ENCODE peak calls at places on chromosomes 6 and 20, in seven cellular contexts. Z, Y, E, F, U, L and C are unnamed samples.
A peak's percentile ranks its signal among the peaks of the same experiment; 100 is the strongest.

GRCh38 chr6:160462551-160463109 is 114.5 kb downstream of the SLC22A3 start:
- DNase-seq in Z (no peak), Y (peak; percentile 77), E (no peak), F (peak; percentile 39), U (no peak), L (no peak), C (peak; percentile 76)

GRCh38 chr6:106005954-106006353 is 80.2 kb upstream of the PRDM1 start:
- DNase-seq in Z (no peak), Y (no peak), E (no peak), F (no peak), U (no peak), L (no peak), C (no peak)

GRCh38 chr20:15396900-15397299 is 1059.5 kb upstream of the FLRT3 start:
- DNase-seq in Z (no peak), Y (no peak), E (no peak), F (no peak), U (no peak), L (no peak), C (no peak)

GRCh38 chr6:158023597-158023939 is 41.9 kb downstream of the SYNJ2 start:
- DNase-seq in Z (no peak), Y (no peak), E (no peak), F (no peak), U (no peak), L (no peak), C (no peak)

GRCh38 chr6:81762132-81762531 is 9.7 kb upstream of the TENT5A start:
- DNase-seq in Z (no peak), Y (peak; percentile 20), E (no peak), F (no peak), U (no peak), L (no peak), C (no peak)

GRCh38 chr6:43129434-43130194 is 41.5 kb upstream of the SRF start:
- DNase-seq in Z (no peak), Y (no peak), E (peak; percentile 12), F (no peak), U (no peak), L (peak; percentile 32), C (peak; percentile 65)

GRCh38 chr6:39476151-39476550 is 153.6 kb upstream of the KCNK16 start:
- DNase-seq in Z (no peak), Y (no peak), E (no peak), F (no peak), U (no peak), L (no peak), C (no peak)

GRCh38 chr6:40506956-40507355 is 80.2 kb downstream of the LRFN2 start:
- DNase-seq in Z (no peak), Y (no peak), E (no peak), F (no peak), U (no peak), L (peak; percentile 37), C (no peak)

GRCh38 chr6:56475736-56476457 is 166.8 kb downstream of the DST start:
- DNase-seq in Z (no peak), Y (no peak), E (peak; percentile 37), F (no peak), U (no peak), L (peak; percentile 77), C (no peak)

GRCh38 chr6:38110407-38111025 is 291.0 kb downstream of the ZFAND3 start:
- DNase-seq in Z (no peak), Y (no peak), E (peak; percentile 86), F (no peak), U (no peak), L (peak; percentile 83), C (no peak)

GRCh38 chr6:90187437-90188049 is 109.1 kb downstream of the BACH2 start:
- DNase-seq in Z (no peak), Y (no peak), E (no peak), F (no peak), U (no peak), L (no peak), C (no peak)

GRCh38 chr6:130178692-130179091 is 44.1 kb downstream of the SAMD3 start:
- DNase-seq in Z (no peak), Y (peak; percentile 81), E (no peak), F (no peak), U (no peak), L (no peak), C (peak; percentile 89)

GRCh38 chr20:44089987-44090674 is 96.9 kb downstream of the JPH2 start:
- DNase-seq in Z (no peak), Y (peak; percentile 70), E (no peak), F (no peak), U (no peak), L (no peak), C (peak; percentile 81)

GRCh38 chr6:163897030-163897429 is 482.5 kb downstream of the QKI start:
- DNase-seq in Z (no peak), Y (peak; percentile 10), E (no peak), F (no peak), U (no peak), L (no peak), C (peak; percentile 25)

GRCh38 chr6:146028250-146028789 is 542 bp upstream of the GRM1 start:
- DNase-seq in Z (peak; percentile 4), Y (peak; percentile 15), E (no peak), F (peak; percentile 23), U (peak; percentile 31), L (no peak), C (peak; percentile 59)

GRCh38 chr6:33165581-33166258 is 26.5 kb downstream of the COL11A2 start:
- DNase-seq in Z (no peak), Y (no peak), E (no peak), F (no peak), U (no peak), L (no peak), C (no peak)

GRCh38 chr6:149236584-149236983 is 80.9 kb upstream of the TAB2 start:
- DNase-seq in Z (no peak), Y (no peak), E (peak; percentile 84), F (no peak), U (no peak), L (peak; percentile 81), C (peak; percentile 63)

GRCh38 chr6:148325316-148326068 is 17.1 kb upstream of the SASH1 start:
- DNase-seq in Z (no peak), Y (peak; percentile 39), E (no peak), F (no peak), U (no peak), L (no peak), C (no peak)

GRCh38 chr6:7216941-7217621 is 95.9 kb downstream of the SSR1 start:
- DNase-seq in Z (no peak), Y (no peak), E (no peak), F (no peak), U (no peak), L (no peak), C (no peak)

GRCh38 chr6:4327841-4328240 is 192.5 kb upstream of the ECI2 start:
- DNase-seq in Z (no peak), Y (no peak), E (no peak), F (no peak), U (no peak), L (no peak), C (no peak)

GRCh38 chr6:102327697-102328227 is 934.3 kb downstream of the GRIK2 start:
- DNase-seq in Z (no peak), Y (no peak), E (no peak), F (no peak), U (no peak), L (no peak), C (no peak)

GRCh38 chr6:17226269-17226668 is 54.9 kb upstream of the RBM24 start:
- DNase-seq in Z (no peak), Y (no peak), E (no peak), F (no peak), U (no peak), L (no peak), C (no peak)

GRCh38 chr20:47075263-47075662 is 180.6 kb downstream of the EYA2 start:
- DNase-seq in Z (no peak), Y (no peak), E (no peak), F (no peak), U (no peak), L (no peak), C (no peak)

GRCh38 chr6:166989427-166990034 is 9.7 kb upstream of the CEP43 start:
- DNase-seq in Z (peak; percentile 22), Y (peak; percentile 9), E (peak; percentile 36), F (peak; percentile 28), U (no peak), L (peak; percentile 6), C (peak; percentile 39)

GRCh38 chr6:1227600-1227934 is 84.3 kb upstream of the FOXQ1 start:
- DNase-seq in Z (no peak), Y (no peak), E (no peak), F (no peak), U (no peak), L (no peak), C (no peak)

GRCh38 chr20:24763386-24764026 is 185.6 kb upstream of the CST7 start:
- DNase-seq in Z (no peak), Y (no peak), E (no peak), F (no peak), U (peak; percentile 46), L (no peak), C (no peak)

GRCh38 chr20:330233-331149 is 5.1 kb downstream of the SOX12 start:
- DNase-seq in Z (no peak), Y (peak; percentile 61), E (peak; percentile 51), F (peak; percentile 45), U (peak; percentile 60), L (peak; percentile 48), C (peak; percentile 73)

GRCh38 chr6:113813207-113813606 is 43.9 kb upstream of the MARCKS start:
- DNase-seq in Z (no peak), Y (peak; percentile 61), E (no peak), F (no peak), U (no peak), L (no peak), C (no peak)

GRCh38 chr20:49784291-49784690 is 28.3 kb upstream of the SLC9A8 start:
- DNase-seq in Z (no peak), Y (no peak), E (no peak), F (no peak), U (no peak), L (no peak), C (no peak)

GRCh38 chr20:47551841-47552240 is 50.2 kb downstream of the NCOA3 start:
- DNase-seq in Z (no peak), Y (no peak), E (peak; percentile 52), F (no peak), U (no peak), L (peak; percentile 1), C (peak; percentile 19)

GRCh38 chr6:52325695-52326471 is 36.1 kb upstream of the PAQR8 start:
- DNase-seq in Z (no peak), Y (no peak), E (no peak), F (no peak), U (no peak), L (no peak), C (no peak)